ENCODE peak calls at places on chromosomes 3 and 15, in seven cellular contexts. Z is heart left ventricle; O is caudate nucleus; L is cardiac muscle cell; S is CD4-positive, alpha-beta T cell; K is spleen; I is right lobe of liver. D is an unnamed sample.

GRCh38 chr15:68559342-68560310 is 19.2 kb upstream of the CORO2B start:
- DNase-seq in Z (peak), O (peak), L (peak), S (peak), K (peak), I (peak), D (peak)

GRCh38 chr3:107432013-107432515 is 54.8 kb downstream of the CCDC54 start:
- DNase-seq in Z (no peak), O (no peak), L (no peak), S (no peak), K (no peak), I (no peak), D (no peak)

GRCh38 chr3:171959532-171960044 is 79.8 kb upstream of the FNDC3B start:
- DNase-seq in Z (no peak), O (no peak), L (no peak), S (no peak), K (no peak), I (peak), D (no peak)

GRCh38 chr3:184560992-184561328 is 625 bp upstream of the EPHB3 start:
- DNase-seq in Z (no peak), O (no peak), L (no peak), S (no peak), K (no peak), I (no peak), D (no peak)

GRCh38 chr3:20041197-20041780 is 1.0 kb downstream of the KAT2B start:
- DNase-seq in Z (peak), O (peak), L (peak), S (peak), K (peak), I (peak), D (peak)

GRCh38 chr15:41983221-41983620 is 10.9 kb upstream of the EHD4 start:
- DNase-seq in Z (no peak), O (no peak), L (no peak), S (no peak), K (no peak), I (peak), D (peak)

GRCh38 chr15:75808563-75808962 is 34.7 kb upstream of the UBE2Q2 start:
- DNase-seq in Z (no peak), O (no peak), L (no peak), S (no peak), K (no peak), I (no peak), D (no peak)

GRCh38 chr3:151443583-151443982 is 17.3 kb downstream of the IGSF10 start:
- DNase-seq in Z (no peak), O (no peak), L (peak), S (no peak), K (no peak), I (no peak), D (no peak)

GRCh38 chr3:10511809-10512494 is 6.6 kb upstream of the ATP2B2 start:
- DNase-seq in Z (no peak), O (no peak), L (no peak), S (no peak), K (peak), I (no peak), D (peak)

GRCh38 chr15:68818671-68819450 is 1.8 kb downstream of the ANP32A start:
- DNase-seq in Z (peak), O (peak), L (peak), S (peak), K (peak), I (peak), D (peak)

GRCh38 chr3:37640636-37641375 is 220.9 kb upstream of the CTDSPL start:
- DNase-seq in Z (no peak), O (no peak), L (no peak), S (no peak), K (no peak), I (no peak), D (no peak)

GRCh38 chr3:39222462-39222861 is 30.1 kb upstream of the XIRP1 start:
- DNase-seq in Z (no peak), O (no peak), L (no peak), S (no peak), K (no peak), I (no peak), D (no peak)

GRCh38 chr15:72907733-72908132 is 124.2 kb upstream of the ADPGK start:
- DNase-seq in Z (peak), O (no peak), L (peak), S (no peak), K (no peak), I (peak), D (no peak)

GRCh38 chr15:77107531-77108355 is 36.8 kb upstream of the TSPAN3 start:
- DNase-seq in Z (peak), O (no peak), L (peak), S (peak), K (no peak), I (peak), D (peak)

GRCh38 chr3:106566277-106566676 is 697.5 kb upstream of the CBLB start:
- DNase-seq in Z (no peak), O (no peak), L (no peak), S (no peak), K (no peak), I (no peak), D (no peak)

DNA sequence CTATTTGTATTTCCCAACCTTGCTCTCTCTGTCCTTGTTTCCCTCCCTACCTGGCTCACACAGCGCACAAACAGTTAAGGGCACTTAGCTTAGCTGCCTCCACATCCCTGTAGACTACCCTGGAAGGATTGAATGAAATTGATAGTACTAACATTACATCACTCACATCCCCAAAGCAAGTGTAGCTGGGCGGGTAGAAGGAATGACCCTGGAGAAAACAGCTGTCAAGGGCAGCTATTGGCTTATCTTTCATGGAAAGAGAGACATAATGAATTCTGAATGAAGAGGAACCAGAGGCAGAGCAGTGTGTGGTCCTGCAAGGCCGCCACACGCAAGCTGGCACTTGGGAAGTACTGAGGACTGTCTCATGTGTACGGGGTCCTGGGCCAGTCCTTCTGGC is 369.6 kb upstream of the RGMA start:
- DNase-seq in Z (no peak), O (no peak), L (no peak), S (no peak), K (no peak), I (no peak), D (no peak)
- H3K27ac ChIP-seq in Z (no peak), O (no peak), L (no peak), S (no peak), K (no peak), I (no peak), D (no peak)

DNA sequence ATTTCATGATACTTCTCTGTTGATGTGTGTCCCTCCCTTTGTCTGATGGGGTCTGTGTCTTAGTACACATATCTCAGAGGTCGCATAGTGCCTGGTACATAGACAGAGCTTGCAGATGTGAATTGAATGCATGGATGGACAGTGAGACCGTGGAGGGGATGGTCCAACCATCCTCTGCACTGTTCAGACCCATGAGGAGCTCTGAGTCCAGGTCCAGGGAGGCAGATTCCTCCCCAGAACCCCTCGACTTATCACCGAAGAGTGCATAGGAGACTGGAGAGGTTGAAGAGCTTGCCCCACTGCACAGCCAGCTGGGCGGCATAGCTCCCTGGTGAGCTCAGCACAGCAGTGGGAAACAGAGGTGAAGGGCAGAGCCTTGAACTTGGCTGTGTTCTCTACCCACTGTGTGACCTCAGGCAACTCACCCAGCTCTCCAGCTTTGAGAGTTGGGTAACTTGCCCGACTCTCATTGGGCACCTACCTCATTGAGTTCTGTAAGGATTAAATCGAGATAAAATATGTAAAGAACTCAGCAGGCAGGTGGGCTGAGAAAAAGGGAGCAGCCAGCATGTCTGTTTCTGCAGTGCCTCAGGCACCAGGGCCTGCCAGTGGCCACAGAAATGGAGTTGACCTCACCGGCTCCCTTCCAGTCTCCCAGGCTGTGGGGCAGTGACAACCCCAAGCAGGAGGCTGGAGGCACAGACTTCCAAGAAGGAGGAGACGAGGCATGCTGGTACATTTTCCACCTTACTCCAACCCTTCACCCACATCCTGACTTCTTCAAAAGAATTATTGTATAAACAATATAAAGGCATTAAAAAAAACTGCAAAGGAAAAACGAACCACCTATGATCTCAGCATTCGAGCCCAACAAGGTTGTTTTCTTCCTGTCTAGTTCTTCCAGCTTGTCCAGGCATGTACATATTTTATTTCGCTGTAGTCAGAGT is 54.1 kb upstream of the TFRC start:
- DNase-seq in Z (peak), O (no peak), L (no peak), S (no peak), K (no peak), I (peak), D (no peak)
- H3K27ac ChIP-seq in Z (no peak), O (peak), L (no peak), S (no peak), K (no peak), I (no peak), D (no peak)

DNA sequence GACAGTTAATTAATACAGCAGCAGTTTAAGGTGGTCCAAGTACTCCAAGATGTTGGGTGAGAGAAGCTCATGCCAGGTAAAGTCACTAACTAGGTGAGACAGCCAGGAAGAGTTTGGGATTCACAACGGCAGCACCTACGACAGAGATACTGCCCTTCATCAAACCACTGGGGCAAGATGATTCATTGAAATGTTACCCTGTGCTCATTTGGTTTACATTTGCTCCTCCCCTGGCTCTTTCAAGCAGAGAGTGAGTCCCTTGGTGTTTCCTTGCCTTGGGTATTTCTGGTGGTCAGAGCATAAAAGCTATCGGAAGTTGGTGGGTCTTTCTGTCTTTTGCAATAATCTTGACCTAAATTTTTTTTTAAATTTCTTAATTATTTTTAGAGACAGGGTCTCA is 19.9 kb upstream of the PDE8A start:
- DNase-seq in Z (no peak), O (no peak), L (no peak), S (no peak), K (no peak), I (no peak), D (no peak)
- H3K27ac ChIP-seq in Z (no peak), O (no peak), L (no peak), S (no peak), K (no peak), I (no peak), D (no peak)

GRCh38 chr3:133117342-133117741 is 79.2 kb downstream of the TMEM108 start:
- DNase-seq in Z (no peak), O (no peak), L (no peak), S (no peak), K (no peak), I (no peak), D (no peak)

GRCh38 chr3:133112666-133113065 is 74.5 kb downstream of the TMEM108 start:
- DNase-seq in Z (no peak), O (no peak), L (no peak), S (no peak), K (no peak), I (no peak), D (no peak)

GRCh38 chr3:133114198-133114597 is 76.0 kb downstream of the TMEM108 start:
- DNase-seq in Z (no peak), O (no peak), L (no peak), S (no peak), K (no peak), I (no peak), D (no peak)

GRCh38 chr3:133115178-133115577 is 77.0 kb downstream of the TMEM108 start:
- DNase-seq in Z (no peak), O (no peak), L (no peak), S (no peak), K (no peak), I (no peak), D (no peak)

GRCh38 chr3:133113526-133113925 is 75.3 kb downstream of the TMEM108 start:
- DNase-seq in Z (no peak), O (no peak), L (no peak), S (no peak), K (no peak), I (no peak), D (no peak)
- H3K27ac ChIP-seq in Z (no peak), O (no peak), L (no peak), S (no peak), K (no peak), I (no peak), D (no peak)

GRCh38 chr3:17825298-17825697 is 82.9 kb upstream of the TBC1D5 start:
- DNase-seq in Z (no peak), O (no peak), L (no peak), S (no peak), K (no peak), I (no peak), D (no peak)
- H3K27ac ChIP-seq in Z (no peak), O (no peak), L (no peak), S (no peak), K (no peak), I (no peak), D (no peak)

GRCh38 chr3:49724586-49724985 is 835 bp upstream of the GMPPB start:
- DNase-seq in Z (no peak), O (no peak), L (no peak), S (no peak), K (peak), I (peak), D (no peak)
- H3K27ac ChIP-seq in Z (peak), O (no peak), L (peak), S (peak), K (peak), I (peak), D (peak)

GRCh38 chr3:189631409-189631808 is 220 bp downstream of the TP63 start:
- DNase-seq in Z (no peak), O (no peak), L (no peak), S (no peak), K (no peak), I (no peak), D (no peak)

GRCh38 chr3:189629803-189630455 is 1.3 kb upstream of the TP63 start:
- DNase-seq in Z (peak), O (no peak), L (no peak), S (no peak), K (no peak), I (peak), D (no peak)

GRCh38 chr3:189631373-189631408 is at the start of gene TP63:
- DNase-seq in Z (no peak), O (no peak), L (no peak), S (no peak), K (no peak), I (no peak), D (no peak)

GRCh38 chr3:189632238-189632637 is 1.0 kb downstream of the TP63 start:
- DNase-seq in Z (no peak), O (no peak), L (no peak), S (no peak), K (no peak), I (no peak), D (no peak)

GRCh38 chr3:189630667-189631372 is 369 bp upstream of the TP63 start:
- DNase-seq in Z (no peak), O (no peak), L (no peak), S (no peak), K (no peak), I (no peak), D (peak)
- H3K27ac ChIP-seq in Z (peak), O (no peak), L (no peak), S (no peak), K (no peak), I (peak), D (peak)

GRCh38 chr3:54641226-54642014 is 286.4 kb downstream of the LRTM1 start:
- DNase-seq in Z (no peak), O (no peak), L (no peak), S (no peak), K (no peak), I (no peak), D (no peak)
- H3K27ac ChIP-seq in Z (no peak), O (no peak), L (no peak), S (no peak), K (no peak), I (no peak), D (no peak)

D was measured in SJSA1.